ENCODE peak calls at places on chromosome 15, in nine cellular contexts. X, E, F, D, J, A, W, Q and M are unnamed samples.

GRCh38 chr15:51621917-51622268 is 678 bp downstream of the DMXL2 start:
- DNase-seq in X (peak; percentile 50), E (peak; percentile 7), F (peak; percentile 23), D (peak; percentile 61), J (peak; percentile 68), A (no peak), W (peak; percentile 57), Q (peak; percentile 42), M (no peak)

GRCh38 chr15:70530503-70530902 is 232.9 kb downstream of the UACA start:
- DNase-seq in X (no peak), E (no peak), F (no peak), D (no peak), J (no peak), A (no peak), W (no peak), Q (no peak), M (no peak)

GRCh38 chr15:46714959-46715358 is 1002.3 kb upstream of the SEMA6D start:
- DNase-seq in X (no peak), E (no peak), F (no peak), D (no peak), J (no peak), A (no peak), W (no peak), Q (no peak), M (no peak)

GRCh38 chr15:76439542-76439941 is 103.0 kb downstream of the ISL2 start:
- DNase-seq in X (no peak), E (no peak), F (no peak), D (no peak), J (no peak), A (peak; percentile 68), W (no peak), Q (no peak), M (no peak)

GRCh38 chr15:28985691-28986090 is 99.9 kb downstream of the APBA2 start:
- DNase-seq in X (no peak), E (no peak), F (no peak), D (no peak), J (no peak), A (no peak), W (no peak), Q (no peak), M (no peak)

GRCh38 chr15:24856397-24857093 is 98.2 kb upstream of the SNRPN start:
- DNase-seq in X (no peak), E (no peak), F (no peak), D (peak; percentile 49), J (no peak), A (no peak), W (peak; percentile 79), Q (no peak), M (no peak)

GRCh38 chr15:90376789-90377188 is 11.3 kb upstream of the IQGAP1 start:
- DNase-seq in X (no peak), E (no peak), F (peak; percentile 72), D (no peak), J (no peak), A (no peak), W (no peak), Q (no peak), M (no peak)

GRCh38 chr15:66452971-66453580 is 44.5 kb downstream of the SNAPC5 start:
- DNase-seq in X (no peak), E (peak; percentile 72), F (no peak), D (no peak), J (no peak), A (no peak), W (no peak), Q (no peak), M (no peak)

GRCh38 chr15:49168026-49168425 is 2.0 kb upstream of the GALK2 start:
- DNase-seq in X (no peak), E (no peak), F (no peak), D (no peak), J (no peak), A (no peak), W (no peak), Q (no peak), M (no peak)

GRCh38 chr15:45253330-45253729 is 1.3 kb downstream of the SLC28A2 start:
- DNase-seq in X (no peak), E (no peak), F (no peak), D (no peak), J (no peak), A (no peak), W (no peak), Q (no peak), M (no peak)

GRCh38 chr15:48393650-48394049 is 62.4 kb downstream of the DUT start:
- DNase-seq in X (no peak), E (no peak), F (no peak), D (peak; percentile 80), J (no peak), A (no peak), W (peak; percentile 80), Q (no peak), M (no peak)

GRCh38 chr15:61871926-61872522 is 188.2 kb downstream of the VPS13C start:
- DNase-seq in X (no peak), E (peak; percentile 13), F (no peak), D (no peak), J (no peak), A (no peak), W (peak; percentile 20), Q (no peak), M (no peak)

GRCh38 chr15:66389859-66390382 is 3.2 kb downstream of the MAP2K1 start:
- DNase-seq in X (no peak), E (no peak), F (no peak), D (no peak), J (peak; percentile 74), A (peak; percentile 41), W (peak; percentile 12), Q (no peak), M (no peak)

GRCh38 chr15:70245932-70246622 is 148.4 kb upstream of the TLE3 start:
- DNase-seq in X (no peak), E (no peak), F (no peak), D (peak; percentile 48), J (peak; percentile 81), A (peak; percentile 74), W (peak; percentile 11), Q (peak; percentile 21), M (no peak)

GRCh38 chr15:71730277-71731144 is 79.8 kb upstream of the NR2E3 start:
- DNase-seq in X (peak; percentile 47), E (peak; percentile 50), F (no peak), D (peak; percentile 48), J (peak; percentile 45), A (no peak), W (peak; percentile 77), Q (peak; percentile 45), M (no peak)

GRCh38 chr15:96837241-96837970 is 506.9 kb downstream of the NR2F2 start:
- DNase-seq in X (no peak), E (no peak), F (no peak), D (no peak), J (no peak), A (no peak), W (no peak), Q (no peak), M (no peak)

DNA sequence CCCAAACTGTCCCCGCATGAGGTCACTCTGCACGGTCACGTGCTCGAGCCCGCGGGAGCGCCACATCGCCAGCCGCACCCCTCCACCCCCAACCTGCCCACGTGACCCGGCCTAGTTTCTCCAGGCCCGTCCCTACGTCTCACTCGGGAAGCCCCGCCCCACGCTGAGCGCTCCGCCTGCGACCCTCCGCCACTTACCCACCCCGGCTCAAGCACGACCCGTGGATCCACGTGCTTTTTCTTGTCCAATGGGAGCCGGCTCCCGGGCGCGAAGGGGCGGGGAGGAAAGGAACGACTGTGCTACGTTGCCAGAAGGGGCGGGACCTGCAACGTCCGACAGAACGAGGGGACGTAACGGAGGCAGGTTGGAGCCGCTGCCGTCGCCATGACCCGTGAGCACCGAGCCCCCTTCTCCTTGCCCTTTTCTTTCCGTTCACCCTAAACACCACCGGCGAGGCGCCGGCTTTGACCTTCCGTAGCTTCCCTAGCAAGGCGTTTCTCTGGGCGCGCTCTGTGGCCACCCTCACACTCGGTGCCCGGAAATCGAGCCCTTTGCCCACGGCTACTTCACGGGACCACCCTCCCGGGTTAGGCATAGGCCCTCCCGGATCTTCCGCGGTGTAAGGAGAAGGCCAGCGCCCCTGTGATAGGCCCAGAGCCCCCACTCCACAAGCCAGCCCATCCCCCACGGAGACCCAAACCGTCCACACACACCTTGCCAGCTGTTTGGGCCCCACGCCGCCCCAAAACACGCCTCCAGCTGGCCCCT is at the start of gene SERF2:
- DNase-seq in X (peak; percentile 100), E (peak; percentile 97), F (peak; percentile 99), D (peak; percentile 97), J (peak; percentile 99), A (peak; percentile 90), W (peak; percentile 99), Q (peak; percentile 100), M (peak; percentile 100)
- H3K4me1 ChIP-seq in X (peaks cover 54% of the 10 kb centered on the region), E (peaks cover 37% of the 10 kb centered on the region), F (peaks cover 38% of the 10 kb centered on the region), D (peaks cover 29% of the 10 kb centered on the region), J (peaks cover 6% of the 10 kb centered on the region), A (peaks cover 6% of the 10 kb centered on the region), W (peaks cover 20% of the 10 kb centered on the region), Q (peaks cover 4% of the 10 kb centered on the region), M (peaks cover 34% of the 10 kb centered on the region)

DNA sequence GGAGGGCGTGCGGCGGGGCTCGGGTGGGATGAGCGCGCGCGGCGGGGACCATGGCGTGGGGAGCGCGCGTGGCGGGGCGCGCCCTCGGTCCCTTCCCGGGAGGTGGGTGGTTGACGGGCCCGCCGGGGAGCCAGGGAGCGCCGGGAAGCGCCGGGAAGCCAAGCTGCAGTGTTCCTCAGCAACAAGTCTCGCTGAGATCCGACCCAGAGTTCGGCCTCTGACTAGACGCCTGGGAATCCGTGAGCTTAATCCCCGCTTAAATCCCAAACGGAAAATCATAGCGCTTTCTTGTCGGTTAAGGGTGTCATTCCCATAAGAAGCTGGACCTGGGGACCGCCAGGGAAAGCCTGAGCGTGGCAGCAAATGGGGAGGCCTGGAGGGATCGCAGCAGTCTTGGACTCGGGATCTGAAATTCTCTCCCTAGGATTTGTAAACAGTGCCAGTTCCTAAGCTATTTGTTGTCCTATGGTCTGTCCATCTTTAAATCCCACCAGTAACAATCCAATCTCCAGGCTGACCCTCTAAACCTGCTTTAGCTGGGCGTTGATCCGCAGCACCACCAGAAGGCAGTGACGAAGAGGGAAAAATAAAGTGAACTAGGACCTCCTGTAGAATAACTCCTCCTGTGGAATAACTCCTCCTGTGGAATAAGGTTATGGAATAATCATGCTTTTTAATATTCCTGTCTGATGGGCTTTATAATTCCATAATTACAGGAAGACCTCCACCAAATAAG is 560 bp upstream of the NEDD4 start:
- DNase-seq in X (no peak), E (peak; percentile 24), F (no peak), D (peak; percentile 63), J (peak; percentile 46), A (peak; percentile 40), W (peak; percentile 68), Q (no peak), M (no peak)
- H3K4me3 ChIP-seq in X (peak overlapping the region; percentile 99), E (peak overlapping the region; percentile 90), F (peak overlapping the region; percentile 90), D (peak overlapping the region; percentile 83), J (peak overlapping the region; percentile 89), A (peak overlapping the region; percentile 81), W (peak overlapping the region; percentile 86), Q (peak overlapping the region; percentile 67), M (peak overlapping the region; percentile 64)

GRCh38 chr15:58222698-58223097 is 84.5 kb downstream of the AQP9 start:
- DNase-seq in X (no peak), E (no peak), F (no peak), D (peak; percentile 32), J (peak; percentile 34), A (no peak), W (peak; percentile 37), Q (no peak), M (no peak)
- TF ChIP-seq CTCF in X (no peak), E (no peak), F (no peak), D (no peak), J (peak; percentile 17), A (no peak), W (peak; percentile 24), Q (no peak), M (no peak)

DNA sequence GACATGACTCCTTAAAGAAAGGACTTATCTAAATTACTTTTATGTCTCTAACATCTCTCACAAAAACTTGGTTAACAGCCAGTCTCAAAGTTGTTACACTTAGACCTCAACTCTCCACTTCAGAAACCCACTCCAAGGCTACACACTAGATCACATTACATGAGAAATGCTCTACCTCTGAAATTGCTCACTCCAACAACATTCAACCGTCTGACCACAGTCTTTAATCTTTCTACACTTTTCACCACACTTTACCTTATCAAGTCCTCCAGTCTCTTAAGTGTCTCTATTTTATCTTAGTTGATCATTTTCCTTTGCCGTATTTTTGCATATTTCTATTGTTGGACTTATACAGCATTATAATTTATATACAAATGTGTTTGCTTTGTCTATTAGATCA is 5.8 kb downstream of the SLC12A6 start:
- DNase-seq in X (no peak), E (no peak), F (no peak), D (peak; percentile 70), J (no peak), A (no peak), W (no peak), Q (no peak), M (no peak)
- H3K4me1 ChIP-seq in X (peaks cover 4% of the 10 kb centered on the region), E (peaks cover 28% of the 10 kb centered on the region), F (peaks cover 86% of the 10 kb centered on the region), D (peaks cover 5% of the 10 kb centered on the region), J (peaks cover 5% of the 10 kb centered on the region), A (peaks cover 28% of the 10 kb centered on the region), W (peaks cover 4% of the 10 kb centered on the region), Q (peaks cover 8% of the 10 kb centered on the region), M (peaks cover 24% of the 10 kb centered on the region)